ENCODE peak calls at places on chromosomes 12 and 14, in four cellular contexts. D is NB4, O is HL-60, E is WERI-Rb-1. J is an unnamed sample.
A peak's percentile ranks its signal among the peaks of the same experiment; 100 is the strongest.

GRCh38 chr12:5796171-5797091 is 148.6 kb downstream of the ANO2 start:
- DNase-seq in D (peak; percentile 28), O (no peak), E (peak; percentile 61), J (peak; percentile 22)

GRCh38 chr12:126706300-126706699 is 1560.7 kb upstream of the TMEM132C start:
- DNase-seq in D (no peak), E (no peak), O (no peak), J (no peak)

GRCh38 chr14:24965934-24966593 is 83.9 kb downstream of the STXBP6 start:
- DNase-seq in E (no peak), D (no peak), O (no peak), J (peak; percentile 98)

GRCh38 chr14:72503696-72504368 is 390.1 kb downstream of the DPF3 start:
- DNase-seq in D (no peak), E (no peak), O (no peak), J (no peak)

GRCh38 chr14:60544659-60545058 is 35.7 kb downstream of the SIX6 start:
- DNase-seq in D (no peak), E (no peak), O (no peak), J (no peak)

GRCh38 chr12:54983536-54984102 is 943 bp downstream of the TESPA1 start:
- DNase-seq in E (no peak), D (no peak), O (no peak), J (no peak)

GRCh38 chr12:614727-615060 is 48.6 kb downstream of the NINJ2 start:
- DNase-seq in D (peak; percentile 18), E (no peak), O (no peak), J (no peak)

GRCh38 chr12:13097526-13097925 is 5.9 kb downstream of the GSG1 start:
- DNase-seq in D (peak; percentile 55), O (peak; percentile 22), E (no peak), J (peak; percentile 44)

GRCh38 chr12:68760806-68761441 is 14.9 kb downstream of the SLC35E3 start:
- DNase-seq in O (no peak), E (no peak), D (no peak), J (no peak)

GRCh38 chr12:119547016-119547415 is 46.6 kb upstream of the TMEM233 start:
- DNase-seq in O (no peak), D (no peak), E (no peak), J (no peak)

GRCh38 chr14:41960316-41960715 is 353.6 kb downstream of the LRFN5 start:
- DNase-seq in E (no peak), O (no peak), D (no peak), J (no peak)

GRCh38 chr12:126773491-126773890 is 1493.5 kb upstream of the TMEM132C start:
- DNase-seq in E (no peak), O (no peak), D (no peak), J (no peak)

GRCh38 chr14:61750708-61751474 is 11.3 kb upstream of the SNAPC1 start:
- DNase-seq in E (no peak), O (peak; percentile 46), D (peak; percentile 89), J (peak; percentile 85)

GRCh38 chr12:42756841-42757661 is 167.5 kb upstream of the PRICKLE1 start:
- DNase-seq in E (no peak), O (no peak), D (peak; percentile 39), J (peak; percentile 86)

GRCh38 chr12:11879306-11879705 is 191.4 kb upstream of the BCL2L14 start:
- DNase-seq in D (no peak), E (no peak), O (no peak), J (peak; percentile 27)

GRCh38 chr14:88422919-88423318 is 37.5 kb downstream of the SPATA7 start:
- DNase-seq in O (no peak), D (peak; percentile 4), E (no peak), J (peak; percentile 68)

GRCh38 chr14:100777366-100778077 is 48.4 kb upstream of the MEG3 start:
- DNase-seq in D (no peak), O (no peak), E (no peak), J (no peak)

GRCh38 chr14:101131451-101131916 is 228.0 kb upstream of the RTL1 start:
- DNase-seq in D (no peak), O (no peak), E (no peak), J (no peak)

GRCh38 chr12:132776816-132777568 is 15.4 kb upstream of the ANKLE2 start:
- DNase-seq in O (no peak), D (no peak), E (no peak), J (no peak)

GRCh38 chr12:120366884-120367251 is 2.1 kb downstream of the MSI1 start:
- DNase-seq in E (no peak), O (no peak), D (no peak), J (no peak)

GRCh38 chr12:108305520-108305919 is 33.6 kb downstream of the CMKLR1 start:
- DNase-seq in O (no peak), D (peak; percentile 68), E (no peak), J (peak; percentile 95)

GRCh38 chr14:59331217-59331616 is 134.0 kb downstream of the GPR135 start:
- DNase-seq in O (no peak), E (no peak), D (no peak), J (no peak)

GRCh38 chr12:87054225-87054624 is 798.0 kb upstream of the MGAT4C start:
- DNase-seq in D (no peak), O (no peak), E (no peak), J (no peak)

GRCh38 chr12:110124184-110124995 is at the start of gene IFT81:
- DNase-seq in E (peak; percentile 95), D (peak; percentile 94), O (peak; percentile 89), J (peak; percentile 91)

GRCh38 chr12:1474059-1474537 is 120.3 kb downstream of the FBXL14 start:
- DNase-seq in O (no peak), D (peak; percentile 86), E (no peak), J (peak; percentile 98)

GRCh38 chr14:51432302-51432948 is 192.4 kb downstream of the TMX1 start:
- DNase-seq in D (no peak), O (no peak), E (no peak), J (no peak)
- TF ChIP-seq CTCF in D (no peak), O (no peak), E (no peak), J (no peak)

GRCh38 chr14:105486974-105487448 is 325 bp downstream of the CRIP1 start:
- DNase-seq in E (no peak), D (no peak), O (no peak), J (peak; percentile 40)

GRCh38 chr14:105484997-105485393 is 1.7 kb upstream of the CRIP1 start:
- DNase-seq in E (no peak), O (no peak), D (no peak), J (no peak)

GRCh38 chr14:105486333-105486973 is at the start of gene CRIP1:
- DNase-seq in O (no peak), D (no peak), E (no peak), J (no peak)

GRCh38 chr14:105484069-105484996 is 2.4 kb upstream of the CRIP1 start:
- DNase-seq in E (no peak), D (no peak), O (no peak), J (peak; percentile 76)

GRCh38 chr14:105485720-105486332 is 860 bp upstream of the CRIP1 start:
- DNase-seq in O (no peak), D (peak; percentile 75), E (peak; percentile 85), J (no peak)
- TF ChIP-seq CTCF in O (peak; percentile 17), D (peak; percentile 46), E (peak; percentile 87), J (no peak)

GRCh38 chr14:38762845-38763244 is 340.2 kb downstream of the SEC23A start:
- DNase-seq in O (no peak), E (no peak), D (peak; percentile 2), J (no peak)

GRCh38 chr14:38761033-38761432 is 342.0 kb downstream of the SEC23A start:
- DNase-seq in D (no peak), O (no peak), E (no peak), J (no peak)

GRCh38 chr14:38755036-38755435 is 348.0 kb downstream of the SEC23A start:
- DNase-seq in D (no peak), E (no peak), O (no peak), J (peak; percentile 25)

GRCh38 chr14:38762436-38762835 is 340.6 kb downstream of the SEC23A start:
- DNase-seq in O (no peak), E (no peak), D (no peak), J (peak; percentile 41)

GRCh38 chr14:38758661-38759060 is 344.4 kb downstream of the SEC23A start:
- DNase-seq in E (no peak), O (no peak), D (no peak), J (no peak)
- TF ChIP-seq CTCF in E (no peak), O (no peak), D (no peak), J (no peak)

GRCh38 chr12:52022841-52023181 is 16.1 kb downstream of the TAMALIN start:
- DNase-seq in D (no peak), O (no peak), E (peak; percentile 72), J (no peak)

GRCh38 chr12:52020539-52021336 is 14.0 kb downstream of the TAMALIN start:
- DNase-seq in O (no peak), D (peak; percentile 87), E (peak; percentile 81), J (no peak)

GRCh38 chr12:52025301-52026172 is 18.8 kb downstream of the TAMALIN start:
- DNase-seq in E (peak; percentile 82), D (peak; percentile 91), O (peak; percentile 84), J (peak; percentile 79)

GRCh38 chr12:52023976-52024688 is 17.4 kb downstream of the TAMALIN start:
- DNase-seq in O (no peak), D (no peak), E (no peak), J (no peak)

DNA sequence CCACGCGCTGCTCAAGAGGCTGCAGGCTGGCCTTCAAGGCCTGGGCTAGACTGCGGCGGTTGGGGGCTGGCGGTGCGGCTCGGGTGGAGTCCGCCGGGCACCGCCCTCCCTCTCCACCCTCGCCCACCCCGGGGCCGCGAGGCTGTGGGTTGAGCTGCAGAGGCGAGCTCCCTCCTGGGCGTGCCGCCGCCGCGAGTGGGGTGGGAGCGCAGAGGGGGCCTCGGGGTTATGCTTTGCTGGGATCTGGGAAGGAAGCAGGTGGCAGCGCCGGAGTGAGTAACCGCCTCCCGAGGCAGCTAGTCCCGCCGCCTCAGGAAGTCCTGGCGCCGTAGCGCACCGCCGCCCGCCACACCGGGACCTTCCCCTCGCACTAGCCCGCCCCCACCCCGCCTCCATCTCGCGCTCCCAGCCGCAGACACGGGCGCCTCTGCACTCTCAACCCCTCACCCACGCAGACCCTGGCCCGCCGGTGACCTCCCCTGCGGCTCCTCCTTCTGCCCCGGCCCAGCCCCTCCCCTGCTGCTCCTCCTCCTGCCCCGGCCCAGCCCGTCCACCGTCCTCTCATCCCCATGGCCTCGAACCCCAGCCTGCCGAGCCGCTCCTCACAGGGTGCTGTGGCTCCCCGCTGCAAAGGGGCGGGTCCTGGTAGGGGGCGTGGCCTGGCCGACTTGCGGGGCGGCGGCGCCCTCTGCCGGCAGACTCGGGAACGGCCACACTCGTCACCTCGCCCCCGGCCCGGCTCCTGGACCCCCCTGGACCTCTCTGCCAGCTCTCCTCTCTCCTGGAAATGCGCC is 16.6 kb downstream of the TAMALIN start:
- DNase-seq in D (peak; percentile 86), E (peak; percentile 92), O (peak; percentile 74), J (peak; percentile 60)
- TF ChIP-seq CTCF in D (peak; percentile 82), E (peak; percentile 94), O (peak; percentile 71), J (peak; percentile 67)

GRCh38 chr14:28143340-28143739 is 623.2 kb upstream of the FOXG1 start:
- DNase-seq in O (no peak), D (no peak), E (no peak), J (no peak)

GRCh38 chr14:28141662-28142061 is 624.9 kb upstream of the FOXG1 start:
- DNase-seq in O (no peak), D (no peak), E (no peak), J (no peak)

DNA sequence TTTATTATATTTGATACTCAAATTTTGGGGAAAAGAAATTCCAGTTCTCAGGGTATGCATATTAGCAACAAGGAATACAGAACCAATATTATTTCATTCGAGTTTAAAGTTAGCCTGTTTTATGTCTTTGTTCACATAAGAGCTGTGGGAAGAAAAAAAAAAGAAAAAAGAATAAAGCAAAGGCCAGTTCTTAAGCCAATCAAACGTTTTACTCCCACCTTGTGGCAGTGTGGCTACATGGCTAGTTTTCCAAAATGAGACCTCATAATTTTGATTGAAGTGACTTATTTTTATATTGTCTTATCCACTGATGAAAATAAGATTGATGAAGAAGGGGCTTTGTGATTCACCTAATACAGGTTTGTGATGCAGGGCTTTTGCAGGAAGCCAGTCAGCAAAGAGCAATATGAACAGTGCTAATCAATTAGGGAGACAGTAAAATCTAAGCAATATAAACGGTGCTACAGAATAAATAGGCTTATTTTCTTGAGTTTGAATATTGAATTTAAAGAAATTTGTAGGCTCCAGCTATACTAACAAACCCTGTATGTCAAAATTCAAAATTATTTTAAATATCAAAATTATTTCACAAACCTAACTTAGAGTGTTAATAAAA is 624.1 kb upstream of the FOXG1 start:
- DNase-seq in D (peak; percentile 1), E (no peak), O (no peak), J (no peak)
- TF ChIP-seq CTCF in D (peak; percentile 17), E (peak; percentile 54), O (no peak), J (no peak)

J was measured in AG10803.